ENCODE peak calls at places on chromosomes 12 and 14, in five cellular contexts. S is stimulated activated CD4-positive, alpha-beta T cell treated with anti-CD3 and anti-CD28 coated beads, Interleukin-4, amount 100 ng/mL, for 48 hours; C is activated naive CD4-positive, alpha-beta T cell treated with anti-CD3 and anti-CD28 coated beads, Interleukin-2, amount 10 ng/mL, durations not matched to agents 7 days and 5 days; X is stimulated activated CD8-positive, alpha-beta memory T cell treated with anti-CD3 and anti-CD28 coated beads, Interleukin-2, amount 100 ng/mL, for 48 hours; M is ELR. L is an unnamed sample.
A peak's percentile ranks its signal among the peaks of the same experiment; 100 is the strongest.

GRCh38 chr14:96582995-96583394 is 80.8 kb downstream of the PAPOLA start:
- DNase-seq in S (no peak), C (no peak), X (no peak), M (no peak), L (no peak)

GRCh38 chr12:6827982-6828670 is at the start of gene P3H3:
- DNase-seq in S (no peak), C (no peak), X (no peak), M (peak; percentile 76), L (no peak)

GRCh38 chr12:46446645-46447044 is 74.1 kb upstream of the SLC38A2 start:
- DNase-seq in S (no peak), C (no peak), X (no peak), M (no peak), L (no peak)

GRCh38 chr14:29709490-29709889 is 218.2 kb downstream of the PRKD1 start:
- DNase-seq in S (no peak), C (no peak), X (no peak), M (no peak), L (no peak)

GRCh38 chr14:69355955-69356321 is 42.2 kb downstream of the ERH start:
- DNase-seq in S (no peak), C (no peak), X (no peak), M (peak; percentile 16), L (no peak)

GRCh38 chr14:63174760-63175191 is 29.5 kb upstream of the RHOJ start:
- DNase-seq in S (no peak), C (no peak), X (no peak), M (peak; percentile 54), L (no peak)

GRCh38 chr12:2336409-2336829 is 283.6 kb downstream of the CACNA1C start:
- DNase-seq in S (no peak), C (no peak), X (no peak), M (peak; percentile 94), L (no peak)

GRCh38 chr14:96254696-96255095 is 1.3 kb upstream of the BDKRB1 start:
- DNase-seq in S (no peak), C (no peak), X (no peak), M (no peak), L (no peak)

GRCh38 chr12:14937689-14938088 is 648 bp downstream of the ERP27 start:
- DNase-seq in S (no peak), C (no peak), X (no peak), M (peak; percentile 41), L (no peak)

GRCh38 chr12:38638401-38638800 is 267.0 kb downstream of the CPNE8 start:
- DNase-seq in S (no peak), C (no peak), X (no peak), M (no peak), L (no peak)

GRCh38 chr12:86230516-86231146 is 25.6 kb downstream of the MGAT4C start:
- DNase-seq in S (no peak), C (no peak), X (no peak), M (peak; percentile 65), L (no peak)

GRCh38 chr12:1865284-1865866 is 45.0 kb downstream of the LRTM2 start:
- DNase-seq in S (no peak), C (no peak), X (no peak), M (no peak), L (no peak)

GRCh38 chr12:125889742-125890141 is 824.5 kb downstream of the AACS start:
- DNase-seq in S (no peak), C (no peak), X (no peak), M (no peak), L (peak; percentile 71)

GRCh38 chr12:76529226-76529918 is 30.2 kb downstream of the OSBPL8 start:
- DNase-seq in S (no peak), C (no peak), X (no peak), M (no peak), L (no peak)

GRCh38 chr14:90522585-90523191 is 125.9 kb downstream of the CALM1 start:
- DNase-seq in S (no peak), C (no peak), X (no peak), M (no peak), L (peak; percentile 63)

GRCh38 chr14:101103321-101103901 is 199.9 kb upstream of the RTL1 start:
- DNase-seq in S (no peak), C (no peak), X (no peak), M (no peak), L (no peak)

GRCh38 chr12:116346751-116347150 is 69.3 kb upstream of the MED13L start:
- DNase-seq in S (no peak), C (no peak), X (no peak), M (peak; percentile 87), L (no peak)

GRCh38 chr14:61525293-61526011 is 169.9 kb upstream of the HIF1A start:
- DNase-seq in S (peak; percentile 49), C (peak; percentile 75), X (no peak), M (peak; percentile 93), L (no peak)

GRCh38 chr12:132566551-132567131 is 43.7 kb downstream of the LRCOL1 start:
- DNase-seq in S (no peak), C (no peak), X (no peak), M (no peak), L (peak; percentile 36)

GRCh38 chr12:116294464-116295002 is 17.0 kb upstream of the MED13L start:
- DNase-seq in S (no peak), C (no peak), X (no peak), M (no peak), L (peak; percentile 44)

GRCh38 chr12:101563197-101563596 is 31.6 kb upstream of the MYBPC1 start:
- DNase-seq in S (no peak), C (no peak), X (no peak), M (peak; percentile 33), L (no peak)

GRCh38 chr14:103514596-103515421 is 7.8 kb downstream of the CKB start:
- DNase-seq in S (no peak), C (no peak), X (no peak), M (no peak), L (no peak)

GRCh38 chr14:37035401-37035800 is 137.0 kb downstream of the SLC25A21 start:
- DNase-seq in S (no peak), C (no peak), X (no peak), M (no peak), L (no peak)

GRCh38 chr12:64943686-64944085 is 119.2 kb downstream of the TBC1D30 start:
- DNase-seq in S (no peak), C (no peak), X (no peak), M (peak; percentile 4), L (no peak)

GRCh38 chr14:59044707-59045106 is 143.8 kb upstream of the DAAM1 start:
- DNase-seq in S (no peak), C (no peak), X (no peak), M (no peak), L (no peak)

GRCh38 chr12:6046511-6047180 is 77.8 kb downstream of the VWF start:
- DNase-seq in S (no peak), C (no peak), X (no peak), M (no peak), L (no peak)

GRCh38 chr12:117579939-117580717 is 218.7 kb upstream of the NOS1 start:
- DNase-seq in S (no peak), C (no peak), X (no peak), M (no peak), L (no peak)

GRCh38 chr12:33438890-33439586 is 581 bp downstream of the SYT10 start:
- DNase-seq in S (no peak), C (no peak), X (no peak), M (no peak), L (no peak)

GRCh38 chr12:6375269-6376078 is at the start of gene SCNN1A:
- DNase-seq in S (no peak), C (no peak), X (no peak), M (no peak), L (no peak)

GRCh38 chr12:7602287-7602686 is 63.4 kb downstream of the APOBEC1 start:
- DNase-seq in S (no peak), C (no peak), X (no peak), M (peak; percentile 70), L (no peak)

L was measured in hippocampal formation.